ENCODE peak calls at places on chromosomes 2 and 18, in seven cellular contexts. One of them, this sample, is unnamed.

GRCh38 chr2:174546519-174547506 is 50.8 kb downstream of the WIPF1 start:
- DNase-seq in glutamatergic neuron: peak; percentile 38
- DNase-seq in EL: peak; percentile 53
- DNase-seq in islet precursor cell: peak; percentile 75
- DNase-seq in fibroblast of the aortic adventitia: peak; percentile 42
- DNase-seq in iris pigment epithelial cell: peak; percentile 56
- DNase-seq in stimulated activated CD8-positive, alpha-beta memory T cell treated with anti-CD3 and anti-CD28 coated beads, Interleukin-4, amount 100 ng/mL, for 24 hours: no peak
- DNase-seq in this sample: peak; percentile 60

GRCh38 chr2:106812377-106812776 is 73.6 kb downstream of the ST6GAL2 start:
- DNase-seq in glutamatergic neuron: no peak
- DNase-seq in EL: no peak
- DNase-seq in islet precursor cell: no peak
- DNase-seq in fibroblast of the aortic adventitia: peak; percentile 9
- DNase-seq in iris pigment epithelial cell: peak; percentile 6
- DNase-seq in stimulated activated CD8-positive, alpha-beta memory T cell treated with anti-CD3 and anti-CD28 coated beads, Interleukin-4, amount 100 ng/mL, for 24 hours: no peak
- DNase-seq in this sample: no peak

GRCh38 chr2:232884549-232885263 is 14.6 kb downstream of the SNORC start:
- DNase-seq in glutamatergic neuron: peak; percentile 16
- DNase-seq in EL: no peak
- DNase-seq in islet precursor cell: peak; percentile 42
- DNase-seq in fibroblast of the aortic adventitia: no peak
- DNase-seq in iris pigment epithelial cell: no peak
- DNase-seq in stimulated activated CD8-positive, alpha-beta memory T cell treated with anti-CD3 and anti-CD28 coated beads, Interleukin-4, amount 100 ng/mL, for 24 hours: no peak
- DNase-seq in this sample: no peak

GRCh38 chr2:17877811-17878221 is 651 bp upstream of the KCNS3 start:
- DNase-seq in glutamatergic neuron: peak; percentile 25
- DNase-seq in EL: peak; percentile 7
- DNase-seq in islet precursor cell: no peak
- DNase-seq in fibroblast of the aortic adventitia: peak; percentile 7
- DNase-seq in iris pigment epithelial cell: peak; percentile 15
- DNase-seq in stimulated activated CD8-positive, alpha-beta memory T cell treated with anti-CD3 and anti-CD28 coated beads, Interleukin-4, amount 100 ng/mL, for 24 hours: no peak
- DNase-seq in this sample: peak; percentile 27

GRCh38 chr2:146982393-146982846 is 862.4 kb upstream of the ACVR2A start:
- DNase-seq in glutamatergic neuron: no peak
- DNase-seq in EL: peak; percentile 29
- DNase-seq in islet precursor cell: no peak
- DNase-seq in fibroblast of the aortic adventitia: peak; percentile 99
- DNase-seq in iris pigment epithelial cell: peak; percentile 98
- DNase-seq in stimulated activated CD8-positive, alpha-beta memory T cell treated with anti-CD3 and anti-CD28 coated beads, Interleukin-4, amount 100 ng/mL, for 24 hours: no peak
- DNase-seq in this sample: peak; percentile 21

GRCh38 chr2:42792583-42793313 is at the start of gene HAAO:
- DNase-seq in glutamatergic neuron: peak; percentile 39
- DNase-seq in EL: peak; percentile 39
- DNase-seq in islet precursor cell: peak; percentile 83
- DNase-seq in fibroblast of the aortic adventitia: no peak
- DNase-seq in iris pigment epithelial cell: no peak
- DNase-seq in stimulated activated CD8-positive, alpha-beta memory T cell treated with anti-CD3 and anti-CD28 coated beads, Interleukin-4, amount 100 ng/mL, for 24 hours: no peak
- DNase-seq in this sample: peak; percentile 49

GRCh38 chr18:48022531-48023330 is 92.3 kb upstream of the SMAD2 start:
- DNase-seq in glutamatergic neuron: no peak
- DNase-seq in EL: peak; percentile 66
- DNase-seq in islet precursor cell: peak; percentile 67
- DNase-seq in fibroblast of the aortic adventitia: peak; percentile 71
- DNase-seq in iris pigment epithelial cell: peak; percentile 65
- DNase-seq in stimulated activated CD8-positive, alpha-beta memory T cell treated with anti-CD3 and anti-CD28 coated beads, Interleukin-4, amount 100 ng/mL, for 24 hours: no peak
- DNase-seq in this sample: peak; percentile 70

GRCh38 chr2:28231110-28231621 is 161.5 kb upstream of the FOSL2 start:
- DNase-seq in glutamatergic neuron: no peak
- DNase-seq in EL: peak; percentile 69
- DNase-seq in islet precursor cell: no peak
- DNase-seq in fibroblast of the aortic adventitia: peak; percentile 53
- DNase-seq in iris pigment epithelial cell: peak; percentile 15
- DNase-seq in stimulated activated CD8-positive, alpha-beta memory T cell treated with anti-CD3 and anti-CD28 coated beads, Interleukin-4, amount 100 ng/mL, for 24 hours: no peak
- DNase-seq in this sample: no peak

GRCh38 chr2:67867735-67868134 is 195.1 kb downstream of the C1D start:
- DNase-seq in glutamatergic neuron: no peak
- DNase-seq in EL: peak; percentile 74
- DNase-seq in islet precursor cell: no peak
- DNase-seq in fibroblast of the aortic adventitia: peak; percentile 37
- DNase-seq in iris pigment epithelial cell: peak; percentile 61
- DNase-seq in stimulated activated CD8-positive, alpha-beta memory T cell treated with anti-CD3 and anti-CD28 coated beads, Interleukin-4, amount 100 ng/mL, for 24 hours: no peak
- DNase-seq in this sample: peak; percentile 17

GRCh38 chr18:50638623-50639398 is 78.9 kb downstream of the MAPK4 start:
- DNase-seq in glutamatergic neuron: no peak
- DNase-seq in EL: no peak
- DNase-seq in islet precursor cell: no peak
- DNase-seq in fibroblast of the aortic adventitia: no peak
- DNase-seq in iris pigment epithelial cell: no peak
- DNase-seq in stimulated activated CD8-positive, alpha-beta memory T cell treated with anti-CD3 and anti-CD28 coated beads, Interleukin-4, amount 100 ng/mL, for 24 hours: no peak
- DNase-seq in this sample: no peak

GRCh38 chr2:155125585-155126230 is 427.2 kb downstream of the KCNJ3 start:
- DNase-seq in glutamatergic neuron: no peak
- DNase-seq in EL: no peak
- DNase-seq in islet precursor cell: no peak
- DNase-seq in fibroblast of the aortic adventitia: no peak
- DNase-seq in iris pigment epithelial cell: no peak
- DNase-seq in stimulated activated CD8-positive, alpha-beta memory T cell treated with anti-CD3 and anti-CD28 coated beads, Interleukin-4, amount 100 ng/mL, for 24 hours: no peak
- DNase-seq in this sample: no peak

GRCh38 chr2:140186201-140186775 is 1406.1 kb upstream of the NXPH2 start:
- DNase-seq in glutamatergic neuron: no peak
- DNase-seq in EL: no peak
- DNase-seq in islet precursor cell: no peak
- DNase-seq in fibroblast of the aortic adventitia: peak; percentile 31
- DNase-seq in iris pigment epithelial cell: no peak
- DNase-seq in stimulated activated CD8-positive, alpha-beta memory T cell treated with anti-CD3 and anti-CD28 coated beads, Interleukin-4, amount 100 ng/mL, for 24 hours: no peak
- DNase-seq in this sample: no peak

GRCh38 chr2:172280820-172281454 is 146.4 kb upstream of the ITGA6 start:
- DNase-seq in glutamatergic neuron: no peak
- DNase-seq in EL: no peak
- DNase-seq in islet precursor cell: no peak
- DNase-seq in fibroblast of the aortic adventitia: no peak
- DNase-seq in iris pigment epithelial cell: no peak
- DNase-seq in stimulated activated CD8-positive, alpha-beta memory T cell treated with anti-CD3 and anti-CD28 coated beads, Interleukin-4, amount 100 ng/mL, for 24 hours: no peak
- DNase-seq in this sample: no peak

GRCh38 chr2:163401481-163401880 is 334.3 kb downstream of the FIGN start:
- DNase-seq in glutamatergic neuron: no peak
- DNase-seq in EL: peak; percentile 64
- DNase-seq in islet precursor cell: no peak
- DNase-seq in fibroblast of the aortic adventitia: peak; percentile 61
- DNase-seq in iris pigment epithelial cell: peak; percentile 83
- DNase-seq in stimulated activated CD8-positive, alpha-beta memory T cell treated with anti-CD3 and anti-CD28 coated beads, Interleukin-4, amount 100 ng/mL, for 24 hours: no peak
- DNase-seq in this sample: no peak

GRCh38 chr2:134193006-134193405 is 60.9 kb upstream of the MGAT5 start:
- DNase-seq in glutamatergic neuron: no peak
- DNase-seq in EL: peak; percentile 70
- DNase-seq in islet precursor cell: no peak
- DNase-seq in fibroblast of the aortic adventitia: peak; percentile 56
- DNase-seq in iris pigment epithelial cell: peak; percentile 79
- DNase-seq in stimulated activated CD8-positive, alpha-beta memory T cell treated with anti-CD3 and anti-CD28 coated beads, Interleukin-4, amount 100 ng/mL, for 24 hours: no peak
- DNase-seq in this sample: no peak